ENCODE peak calls at places on chromosomes 2 and 18, in six cellular contexts. One of them, this sample, is unnamed.

GRCh38 chr2:31812051-31812798 is 198.6 kb downstream of the MEMO1 start:
- DNase-seq in CD4-positive, alpha-beta T cell: no peak
- DNase-seq in astrocyte of the spinal cord: no peak
- DNase-seq in GM12865: peak
- DNase-seq in H9: no peak
- DNase-seq in HFFc6: peak
- DNase-seq in this sample: peak

GRCh38 chr2:225070811-225071210 is 28.5 kb upstream of the DOCK10 start:
- DNase-seq in CD4-positive, alpha-beta T cell: no peak
- DNase-seq in GM12865: no peak
- DNase-seq in HFFc6: no peak
- DNase-seq in astrocyte of the spinal cord: no peak
- DNase-seq in H9: no peak
- DNase-seq in this sample: no peak

GRCh38 chr2:196244516-196244915 is 73.1 kb upstream of the STK17B start:
- DNase-seq in HFFc6: no peak
- DNase-seq in GM12865: no peak
- DNase-seq in H9: no peak
- DNase-seq in astrocyte of the spinal cord: no peak
- DNase-seq in CD4-positive, alpha-beta T cell: no peak
- DNase-seq in this sample: no peak

GRCh38 chr2:168210216-168210897 is 37.0 kb downstream of the STK39 start:
- DNase-seq in CD4-positive, alpha-beta T cell: no peak
- DNase-seq in H9: no peak
- DNase-seq in astrocyte of the spinal cord: no peak
- DNase-seq in GM12865: no peak
- DNase-seq in HFFc6: no peak
- DNase-seq in this sample: no peak

GRCh38 chr2:134289225-134289624 is 35.4 kb downstream of the MGAT5 start:
- DNase-seq in GM12865: no peak
- DNase-seq in CD4-positive, alpha-beta T cell: no peak
- DNase-seq in H9: no peak
- DNase-seq in HFFc6: no peak
- DNase-seq in astrocyte of the spinal cord: no peak
- DNase-seq in this sample: peak

GRCh38 chr18:2148823-2149222 is 422.5 kb downstream of the METTL4 start:
- DNase-seq in H9: no peak
- DNase-seq in HFFc6: no peak
- DNase-seq in astrocyte of the spinal cord: peak
- DNase-seq in GM12865: no peak
- DNase-seq in CD4-positive, alpha-beta T cell: no peak
- DNase-seq in this sample: no peak

GRCh38 chr18:3715223-3716080 is 265.5 kb downstream of the TGIF1 start:
- DNase-seq in H9: no peak
- DNase-seq in GM12865: no peak
- DNase-seq in astrocyte of the spinal cord: no peak
- DNase-seq in HFFc6: no peak
- DNase-seq in CD4-positive, alpha-beta T cell: no peak
- DNase-seq in this sample: no peak

GRCh38 chr2:148926291-148926961 is 51.4 kb downstream of the KIF5C start:
- DNase-seq in CD4-positive, alpha-beta T cell: peak
- DNase-seq in astrocyte of the spinal cord: peak
- DNase-seq in H9: peak
- DNase-seq in HFFc6: peak
- DNase-seq in GM12865: peak
- DNase-seq in this sample: peak

GRCh38 chr2:12330916-12331315 is 385.8 kb upstream of the TRIB2 start:
- DNase-seq in HFFc6: peak
- DNase-seq in CD4-positive, alpha-beta T cell: no peak
- DNase-seq in H9: no peak
- DNase-seq in GM12865: no peak
- DNase-seq in astrocyte of the spinal cord: peak
- DNase-seq in this sample: no peak

GRCh38 chr2:217826505-217826904 is 176.3 kb downstream of the TNS1 start:
- DNase-seq in H9: no peak
- DNase-seq in GM12865: no peak
- DNase-seq in CD4-positive, alpha-beta T cell: no peak
- DNase-seq in astrocyte of the spinal cord: no peak
- DNase-seq in HFFc6: no peak
- DNase-seq in this sample: no peak

GRCh38 chr2:119721462-119721861 is 38.3 kb upstream of the PTPN4 start:
- DNase-seq in HFFc6: no peak
- DNase-seq in astrocyte of the spinal cord: no peak
- DNase-seq in H9: no peak
- DNase-seq in GM12865: no peak
- DNase-seq in CD4-positive, alpha-beta T cell: no peak
- DNase-seq in this sample: no peak

DNA sequence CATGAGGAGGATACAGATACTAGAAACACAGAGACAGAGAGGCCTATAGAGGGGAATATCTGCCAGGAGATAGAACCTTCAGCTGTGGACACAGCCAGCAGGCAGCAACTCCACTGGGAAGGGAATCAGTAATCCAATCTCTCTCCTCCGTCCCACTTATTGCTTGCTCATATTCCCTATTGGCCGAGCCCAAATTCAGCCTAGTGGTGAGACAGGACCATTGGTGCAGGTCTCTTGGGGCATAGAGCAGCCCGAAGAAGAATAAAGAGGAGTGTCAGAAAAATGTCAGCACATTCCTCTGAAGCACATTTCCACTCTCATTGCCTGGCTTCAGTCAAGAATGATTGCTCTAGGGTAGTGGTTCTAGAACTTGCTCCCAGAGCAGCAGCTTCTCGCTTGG is 1091.5 kb upstream of the GYPC start:
- DNase-seq in H9: peak
- DNase-seq in HFFc6: no peak
- DNase-seq in astrocyte of the spinal cord: no peak
- DNase-seq in CD4-positive, alpha-beta T cell: no peak
- DNase-seq in GM12865: no peak
- DNase-seq in this sample: no peak
- TF ChIP-seq CTCF in H9: no peak
- TF ChIP-seq CTCF in HFFc6: no peak
- TF ChIP-seq CTCF in astrocyte of the spinal cord: no peak
- TF ChIP-seq CTCF in CD4-positive, alpha-beta T cell: no peak
- TF ChIP-seq CTCF in GM12865: no peak
- TF ChIP-seq CTCF in this sample: no peak

GRCh38 chr18:35460719-35461118 is 37.0 kb downstream of the INO80C start:
- DNase-seq in astrocyte of the spinal cord: peak
- DNase-seq in GM12865: no peak
- DNase-seq in CD4-positive, alpha-beta T cell: no peak
- DNase-seq in H9: no peak
- DNase-seq in HFFc6: no peak
- DNase-seq in this sample: no peak

GRCh38 chr18:35458677-35459441 is 38.9 kb downstream of the INO80C start:
- DNase-seq in H9: peak
- DNase-seq in astrocyte of the spinal cord: peak
- DNase-seq in CD4-positive, alpha-beta T cell: no peak
- DNase-seq in GM12865: peak
- DNase-seq in HFFc6: peak
- DNase-seq in this sample: peak

GRCh38 chr18:35457140-35457704 is 40.5 kb downstream of the INO80C start:
- DNase-seq in astrocyte of the spinal cord: no peak
- DNase-seq in H9: no peak
- DNase-seq in HFFc6: no peak
- DNase-seq in CD4-positive, alpha-beta T cell: no peak
- DNase-seq in GM12865: no peak
- DNase-seq in this sample: no peak

GRCh38 chr18:35458271-35458670 is 39.5 kb downstream of the INO80C start:
- DNase-seq in HFFc6: no peak
- DNase-seq in H9: no peak
- DNase-seq in GM12865: no peak
- DNase-seq in CD4-positive, alpha-beta T cell: no peak
- DNase-seq in astrocyte of the spinal cord: peak
- DNase-seq in this sample: no peak

GRCh38 chr18:35459997-35460396 is 37.8 kb downstream of the INO80C start:
- DNase-seq in CD4-positive, alpha-beta T cell: no peak
- DNase-seq in GM12865: no peak
- DNase-seq in HFFc6: no peak
- DNase-seq in astrocyte of the spinal cord: no peak
- DNase-seq in H9: no peak
- DNase-seq in this sample: no peak
- TF ChIP-seq CTCF in CD4-positive, alpha-beta T cell: no peak
- TF ChIP-seq CTCF in GM12865: no peak
- TF ChIP-seq CTCF in HFFc6: no peak
- TF ChIP-seq CTCF in astrocyte of the spinal cord: no peak
- TF ChIP-seq CTCF in H9: no peak
- TF ChIP-seq CTCF in this sample: no peak

GRCh38 chr2:9110893-9111569 is 95.6 kb upstream of the ASAP2 start:
- DNase-seq in HFFc6: no peak
- DNase-seq in CD4-positive, alpha-beta T cell: no peak
- DNase-seq in H9: peak
- DNase-seq in astrocyte of the spinal cord: peak
- DNase-seq in GM12865: no peak
- DNase-seq in this sample: no peak
- TF ChIP-seq CTCF in HFFc6: peak
- TF ChIP-seq CTCF in CD4-positive, alpha-beta T cell: no peak
- TF ChIP-seq CTCF in H9: peak
- TF ChIP-seq CTCF in astrocyte of the spinal cord: peak
- TF ChIP-seq CTCF in GM12865: peak
- TF ChIP-seq CTCF in this sample: no peak

GRCh38 chr2:66982766-66983165 is 414.4 kb upstream of the ETAA1 start:
- DNase-seq in CD4-positive, alpha-beta T cell: no peak
- DNase-seq in GM12865: no peak
- DNase-seq in H9: no peak
- DNase-seq in HFFc6: peak
- DNase-seq in astrocyte of the spinal cord: no peak
- DNase-seq in this sample: no peak
- TF ChIP-seq CTCF in CD4-positive, alpha-beta T cell: no peak
- TF ChIP-seq CTCF in GM12865: no peak
- TF ChIP-seq CTCF in H9: no peak
- TF ChIP-seq CTCF in HFFc6: no peak
- TF ChIP-seq CTCF in astrocyte of the spinal cord: no peak
- TF ChIP-seq CTCF in this sample: no peak

This sample was measured in activated CD8-positive, alpha-beta T cell treated with anti-CD3 and anti-CD28 coated beads for 36 hours.